ENCODE peak calls at places on chromosomes 6 and 20, in seven cellular contexts. N is choroid plexus epithelial cell; B is left ventricle myocardium inferior; R is pancreas; H is posterior cingulate gyrus; P is CD8-positive, alpha-beta T cell; O is RWPE1. L is an unnamed sample.

GRCh38 chr6:100163035-100163434 is 169.0 kb upstream of the MCHR2 start:
- DNase-seq in R (no peak), B (no peak), N (no peak), H (no peak), P (no peak), O (no peak), L (no peak)

GRCh38 chr6:39684790-39685485 is 40.3 kb downstream of the KIF6 start:
- DNase-seq in O (no peak), R (no peak), B (no peak), P (no peak), N (peak; percentile 30), H (no peak), L (no peak)

GRCh38 chr20:54431545-54431944 is 43.8 kb upstream of the DOK5 start:
- DNase-seq in N (no peak), H (no peak), O (no peak), B (no peak), R (no peak), P (no peak), L (no peak)

GRCh38 chr6:66199146-66199545 is 492.1 kb upstream of the EYS start:
- DNase-seq in O (no peak), R (no peak), B (no peak), N (peak; percentile 0), H (no peak), P (no peak), L (no peak)

GRCh38 chr6:30615958-30616810 is 859 bp downstream of the PPP1R10 start:
- DNase-seq in B (no peak), H (no peak), R (no peak), N (peak; percentile 45), P (peak; percentile 15), O (no peak), L (no peak)

GRCh38 chr6:10266462-10266861 is 148.4 kb downstream of the TFAP2A start:
- DNase-seq in N (no peak), O (no peak), P (no peak), B (no peak), H (no peak), R (no peak), L (no peak)

GRCh38 chr20:44398303-44398702 is 42.8 kb downstream of the HNF4A start:
- DNase-seq in B (no peak), P (no peak), O (peak; percentile 98), H (no peak), R (no peak), N (peak; percentile 71), L (no peak)

GRCh38 chr6:18415671-18416340 is 28.7 kb downstream of the RNF144B start:
- DNase-seq in R (no peak), O (no peak), B (no peak), P (no peak), H (no peak), N (peak; percentile 45), L (no peak)

GRCh38 chr20:58213112-58213511 is 15.3 kb downstream of the ANKRD60 start:
- DNase-seq in N (peak; percentile 21), R (no peak), P (no peak), B (no peak), H (peak; percentile 63), O (no peak), L (no peak)

GRCh38 chr20:62449951-62450815 is 22.8 kb upstream of the RBBP8NL start:
- DNase-seq in H (no peak), R (no peak), P (no peak), O (no peak), N (no peak), B (peak; percentile 41), L (no peak)

GRCh38 chr20:48760403-48760889 is 67.4 kb downstream of the PREX1 start:
- DNase-seq in R (no peak), B (no peak), N (peak; percentile 48), H (no peak), O (peak; percentile 82), P (peak; percentile 71), L (peak; percentile 58)

GRCh38 chr20:11891081-11891826 is 26.4 kb upstream of the BTBD3 start:
- DNase-seq in P (no peak), O (peak; percentile 39), H (peak; percentile 56), N (peak; percentile 39), R (peak; percentile 68), B (peak; percentile 63), L (peak; percentile 41)

GRCh38 chr20:56359212-56360132 is 698 bp downstream of the FAM210B start:
- DNase-seq in R (peak; percentile 56), P (no peak), N (peak; percentile 86), H (peak; percentile 57), O (peak; percentile 85), B (peak; percentile 46), L (no peak)

GRCh38 chr6:16239090-16239797 is 857 bp downstream of the GMPR start:
- DNase-seq in P (no peak), R (peak; percentile 49), H (peak; percentile 76), B (peak; percentile 80), O (peak; percentile 30), N (peak; percentile 52), L (peak; percentile 53)

GRCh38 chr6:37024665-37025337 is 19.3 kb downstream of the FGD2 start:
- DNase-seq in N (no peak), H (no peak), B (no peak), R (no peak), P (no peak), O (peak; percentile 87), L (no peak)

GRCh38 chr20:63706852-63707557 is 771 bp downstream of the ARFRP1 start:
- DNase-seq in R (peak; percentile 58), H (no peak), P (peak; percentile 46), O (peak; percentile 74), N (peak; percentile 59), B (no peak), L (peak; percentile 40)

GRCh38 chr6:36657942-36658544 is 20.5 kb upstream of the CDKN1A start:
- DNase-seq in R (no peak), O (no peak), H (no peak), P (no peak), N (peak; percentile 64), B (no peak), L (no peak)

GRCh38 chr20:20520776-20521175 is 152.9 kb downstream of the INSM1 start:
- DNase-seq in H (no peak), O (peak; percentile 67), B (no peak), P (no peak), N (peak; percentile 16), R (no peak), L (no peak)

GRCh38 chr6:150266963-150267685 is 101.7 kb upstream of the IYD start:
- DNase-seq in O (no peak), B (no peak), P (no peak), H (no peak), R (no peak), N (no peak), L (no peak)

GRCh38 chr20:57505991-57506390 is 18.9 kb downstream of the CTCFL start:
- DNase-seq in B (no peak), H (no peak), R (no peak), P (no peak), N (no peak), O (no peak), L (no peak)

GRCh38 chr6:35055906-35056305 is 85.2 kb downstream of the TCP11 start:
- DNase-seq in P (no peak), H (no peak), B (no peak), O (no peak), N (no peak), R (no peak), L (no peak)